ENCODE peak calls at places on chromosomes 11 and 22, in four cellular contexts. B, D, C and M are unnamed samples.

GRCh38 chr22:26846645-26847044 is 189.3 kb downstream of the MIAT start:
- DNase-seq in D (no peak), C (no peak), B (no peak), M (no peak)

GRCh38 chr22:32106930-32107329 is 52.2 kb downstream of the C22orf42 start:
- DNase-seq in C (no peak), D (no peak), B (peak; percentile 68), M (no peak)

GRCh38 chr11:129440028-129440630 is 64.5 kb downstream of the BARX2 start:
- DNase-seq in B (no peak), D (peak; percentile 26), C (no peak), M (no peak)

GRCh38 chr11:20840341-20840740 is 171.0 kb downstream of the NELL1 start:
- DNase-seq in B (no peak), D (no peak), C (no peak), M (no peak)

GRCh38 chr11:120240866-120241265 is 926 bp downstream of the POU2F3 start:
- DNase-seq in B (no peak), D (no peak), C (no peak), M (no peak)

GRCh38 chr11:122440783-122441701 is 214.5 kb upstream of the UBASH3B start:
- DNase-seq in D (no peak), C (no peak), B (peak; percentile 58), M (no peak)

GRCh38 chr11:70415176-70415575 is 16.8 kb downstream of the CTTN start:
- DNase-seq in D (no peak), C (no peak), B (no peak), M (no peak)

GRCh38 chr22:42646569-42647525 is 2.3 kb downstream of the CYB5R3 start:
- DNase-seq in B (no peak), D (no peak), C (peak; percentile 68), M (no peak)

GRCh38 chr22:21849489-21849888 is 18.0 kb downstream of the MAPK1 start:
- DNase-seq in D (no peak), B (no peak), C (no peak), M (no peak)

GRCh38 chr11:46127150-46127638 is 5.9 kb upstream of the PHF21A start:
- DNase-seq in D (peak; percentile 85), B (no peak), C (peak; percentile 64), M (no peak)

GRCh38 chr11:128716661-128717210 is 22.9 kb downstream of the FLI1 start:
- DNase-seq in C (no peak), B (no peak), D (no peak), M (no peak)

GRCh38 chr11:9799901-9800300 is 136.0 kb downstream of the SWAP70 start:
- DNase-seq in D (no peak), C (no peak), B (no peak), M (no peak)

GRCh38 chr22:43257549-43257948 is 70.6 kb upstream of the TTLL12 start:
- DNase-seq in C (no peak), B (no peak), D (no peak), M (no peak)

GRCh38 chr11:58784995-58785394 is 53.3 kb upstream of the GLYAT start:
- DNase-seq in B (no peak), D (no peak), C (no peak), M (no peak)

GRCh38 chr11:78417175-78417887 is at the start of gene GAB2:
- DNase-seq in C (no peak), B (peak; percentile 54), D (no peak), M (no peak)

GRCh38 chr22:26798433-26799065 is 141.2 kb downstream of the MIAT start:
- DNase-seq in B (peak; percentile 32), C (no peak), D (no peak), M (no peak)

GRCh38 chr11:93517611-93518010 is 25.6 kb downstream of the SMCO4 start:
- DNase-seq in D (no peak), C (no peak), B (no peak), M (no peak)

GRCh38 chr22:46072030-46072881 is 78.1 kb upstream of the PPARA start:
- DNase-seq in B (peak; percentile 63), C (no peak), D (no peak), M (no peak)

GRCh38 chr22:47337161-47337621 is 574.7 kb downstream of the TBC1D22A start:
- DNase-seq in D (peak; percentile 39), B (no peak), C (no peak), M (no peak)

GRCh38 chr11:15180212-15180814 is 65.6 kb downstream of the INSC start:
- DNase-seq in C (no peak), B (no peak), D (no peak), M (no peak)

GRCh38 chr22:45069925-45070324 is 60.1 kb upstream of the PHF21B start:
- DNase-seq in D (no peak), B (no peak), C (no peak), M (no peak)

GRCh38 chr11:15613799-15614198 is 499.1 kb downstream of the INSC start:
- DNase-seq in C (no peak), B (no peak), D (no peak), M (no peak)

GRCh38 chr11:77236901-77237300 is 64.6 kb downstream of the GDPD4 start:
- DNase-seq in C (no peak), B (no peak), D (no peak), M (no peak)

GRCh38 chr22:26690654-26691376 is 33.4 kb downstream of the MIAT start:
- DNase-seq in B (no peak), C (no peak), D (no peak), M (no peak)

GRCh38 chr22:33921576-33922181 is 1.4 kb upstream of the LARGE1 start:
- DNase-seq in B (peak; percentile 88), C (no peak), D (peak; percentile 29), M (no peak)

GRCh38 chr22:32676196-32676595 is 125.3 kb upstream of the TIMP3 start:
- DNase-seq in D (no peak), B (no peak), C (no peak), M (no peak)

GRCh38 chr22:42682113-42682851 is 33.1 kb upstream of the CYB5R3 start:
- DNase-seq in D (no peak), B (no peak), C (no peak), M (no peak)

GRCh38 chr11:72896431-72896830 is 82.2 kb downstream of the ATG16L2 start:
- DNase-seq in D (no peak), B (no peak), C (no peak), M (no peak)

GRCh38 chr11:70743941-70744351 is 345.6 kb downstream of the CTTN start:
- DNase-seq in C (no peak), D (no peak), B (no peak), M (no peak)

GRCh38 chr11:76510060-76511047 is 65.5 kb downstream of the EMSY start:
- DNase-seq in C (no peak), B (no peak), D (no peak), M (no peak)

GRCh38 chr11:74312321-74312720 is 881 bp upstream of the P4HA3 start:
- DNase-seq in C (no peak), D (no peak), B (no peak), M (no peak)

GRCh38 chr22:24002849-24003248 is 2.4 kb downstream of the GSTT4 start:
- DNase-seq in C (no peak), D (no peak), B (no peak), M (no peak)

GRCh38 chr22:24005201-24005600 is at the start of gene GSTT4:
- DNase-seq in C (no peak), B (no peak), D (no peak), M (no peak)

GRCh38 chr22:24003887-24004286 is 1.4 kb downstream of the GSTT4 start:
- DNase-seq in D (no peak), C (no peak), B (no peak), M (no peak)

GRCh38 chr22:24002272-24002671 is 3.0 kb downstream of the GSTT4 start:
- DNase-seq in D (no peak), C (no peak), B (no peak), M (no peak)

GRCh38 chr22:24001314-24001713 is 3.9 kb downstream of the GSTT4 start:
- DNase-seq in C (no peak), B (peak; percentile 35), D (no peak), M (no peak)
- TF ChIP-seq CBFB in C (no peak), B (no peak), D (no peak), M (no peak)

DNA sequence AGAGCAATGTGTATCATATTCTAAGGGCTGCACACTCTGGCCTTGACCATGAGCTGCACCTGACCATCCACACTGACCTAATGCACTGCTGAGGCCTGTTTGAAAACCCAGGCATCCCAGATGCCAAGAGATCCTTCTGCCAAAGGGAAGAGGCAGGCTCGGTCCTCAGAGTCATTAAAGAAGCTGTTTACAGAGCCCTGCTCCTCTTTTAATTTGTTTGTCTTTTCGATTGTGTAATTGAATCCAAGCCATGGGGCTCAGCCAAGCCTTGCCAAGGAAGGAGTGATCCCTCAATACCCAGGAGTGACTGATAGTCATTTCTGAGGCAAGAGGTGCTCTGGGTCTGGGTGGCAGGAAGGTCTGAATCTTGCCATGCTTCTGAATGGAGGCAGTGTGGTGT is 94.5 kb upstream of the ISX start:
- DNase-seq in B (no peak), C (no peak), D (no peak), M (no peak)
- TF ChIP-seq CBFB in B (no peak), C (no peak), D (no peak), M (no peak)

DNA sequence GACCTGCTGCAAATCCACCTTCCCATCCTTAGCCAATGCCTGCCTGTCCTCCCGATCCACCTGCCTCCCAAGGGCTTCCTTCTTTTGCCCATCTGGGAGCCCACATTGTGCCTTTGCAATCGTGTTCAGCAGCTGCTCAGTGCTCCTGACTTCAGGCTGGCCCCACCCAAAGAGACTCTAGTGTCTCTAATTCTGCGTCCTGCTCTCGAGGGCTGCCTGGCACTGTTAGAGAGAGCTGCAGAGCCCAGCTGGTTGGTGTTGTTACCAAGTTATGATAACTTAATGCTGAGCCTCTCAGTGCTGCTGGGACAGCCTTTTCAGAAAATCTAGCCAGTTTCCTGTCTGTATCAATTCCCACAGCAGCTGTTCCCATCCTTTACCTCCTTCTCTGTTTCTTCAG is 69.1 kb downstream of the MICAL2 start:
- DNase-seq in B (no peak), C (no peak), D (no peak), M (no peak)
- TF ChIP-seq CBFB in B (no peak), C (no peak), D (no peak), M (no peak)

GRCh38 chr22:38761202-38762162 is 5.7 kb upstream of the SUN2 start:
- DNase-seq in B (no peak), C (no peak), D (no peak), M (no peak)
- TF ChIP-seq CBFB in B (no peak), C (no peak), D (no peak), M (no peak)

DNA sequence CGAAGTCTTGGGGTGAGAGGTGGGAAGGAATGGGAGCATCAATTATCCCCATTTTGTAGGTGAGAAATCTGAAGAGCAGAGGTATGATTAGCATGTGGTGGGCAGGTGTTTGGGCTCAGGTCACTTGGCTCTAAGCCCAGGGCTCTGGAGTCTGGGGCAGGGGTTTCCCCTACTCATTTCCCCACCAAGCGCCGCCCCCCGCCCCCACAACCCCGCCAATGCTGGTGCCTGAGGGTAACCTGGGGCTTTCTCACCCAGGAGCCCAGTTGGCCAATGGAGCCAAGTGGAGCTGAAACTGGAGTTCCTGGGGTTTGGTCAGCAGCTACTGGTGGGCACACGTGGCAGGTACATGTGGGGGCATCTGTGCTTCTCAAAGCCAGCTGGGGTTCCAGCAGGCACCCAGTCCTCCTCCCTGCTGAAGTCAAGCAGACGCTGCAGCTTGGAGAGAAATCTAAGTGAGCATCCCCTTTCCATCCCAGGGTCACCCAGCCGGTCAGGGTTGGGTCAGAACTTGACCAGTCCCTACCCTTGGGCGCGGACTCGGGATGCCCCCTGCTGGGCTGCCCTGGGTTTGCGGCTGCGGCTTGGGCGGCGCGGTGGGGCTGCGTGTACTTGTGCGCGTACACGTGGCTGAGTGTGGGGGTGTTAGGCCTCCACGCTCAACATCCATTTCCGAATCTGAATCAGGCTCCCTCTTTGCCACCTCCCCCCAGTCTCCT is 1.6 kb upstream of the CHRM1 start:
- DNase-seq in D (no peak), B (peak; percentile 75), C (peak; percentile 85), M (no peak)
- TF ChIP-seq CBFB in D (no peak), B (no peak), C (no peak), M (no peak)